ENCODE peak calls at places on chromosomes 1 and 21, in six cellular contexts. O is IMR-90, Z is lower leg skin, P is right lobe of liver, M is ascending aorta, B is GM10248. F is an unnamed sample.

GRCh38 chr1:154454391-154455120 is 47.5 kb upstream of the TDRD10 start:
- DNase-seq in Z (no peak), P (no peak), O (no peak), B (no peak), M (no peak), F (no peak)

GRCh38 chr1:38881487-38881886 is at the start of gene GJA9:
- DNase-seq in P (no peak), M (no peak), Z (no peak), O (no peak), B (no peak), F (no peak)

GRCh38 chr1:84077476-84078107 is 66.5 kb upstream of the PRKACB start:
- DNase-seq in B (peak), M (peak), Z (peak), O (peak), P (peak), F (peak)

GRCh38 chr1:91673603-91674002 is 173.0 kb downstream of the CDC7 start:
- DNase-seq in O (no peak), M (no peak), B (no peak), Z (peak), P (no peak), F (no peak)

GRCh38 chr1:31182352-31182751 is 57.3 kb downstream of the NKAIN1 start:
- DNase-seq in B (peak), Z (peak), M (peak), P (peak), O (peak), F (peak)

GRCh38 chr1:166974647-166975345 is 544 bp downstream of the ILDR2 start:
- DNase-seq in B (peak), Z (no peak), O (no peak), P (no peak), M (no peak), F (no peak)

GRCh38 chr1:179177182-179177581 is 52.3 kb downstream of the ABL2 start:
- DNase-seq in O (peak), B (no peak), M (no peak), P (no peak), Z (no peak), F (peak)

GRCh38 chr21:44585892-44586291 is 5.5 kb upstream of the KRTAP10-5 start:
- DNase-seq in O (no peak), M (no peak), B (no peak), Z (no peak), P (no peak), F (no peak)

GRCh38 chr1:159076753-159077656 is at the start of gene AIM2:
- DNase-seq in O (no peak), M (peak), B (peak), Z (no peak), P (peak), F (peak)

GRCh38 chr1:159067699-159068621 is 8.6 kb downstream of the AIM2 start:
- DNase-seq in O (no peak), B (peak), M (no peak), Z (no peak), P (no peak), F (no peak)

GRCh38 chr1:159068877-159069276 is 7.7 kb downstream of the AIM2 start:
- DNase-seq in M (no peak), Z (no peak), B (no peak), P (no peak), O (peak), F (peak)

GRCh38 chr1:159076438-159076752 is 171 bp downstream of the AIM2 start:
- DNase-seq in M (no peak), B (no peak), O (no peak), P (no peak), Z (no peak), F (no peak)

DNA sequence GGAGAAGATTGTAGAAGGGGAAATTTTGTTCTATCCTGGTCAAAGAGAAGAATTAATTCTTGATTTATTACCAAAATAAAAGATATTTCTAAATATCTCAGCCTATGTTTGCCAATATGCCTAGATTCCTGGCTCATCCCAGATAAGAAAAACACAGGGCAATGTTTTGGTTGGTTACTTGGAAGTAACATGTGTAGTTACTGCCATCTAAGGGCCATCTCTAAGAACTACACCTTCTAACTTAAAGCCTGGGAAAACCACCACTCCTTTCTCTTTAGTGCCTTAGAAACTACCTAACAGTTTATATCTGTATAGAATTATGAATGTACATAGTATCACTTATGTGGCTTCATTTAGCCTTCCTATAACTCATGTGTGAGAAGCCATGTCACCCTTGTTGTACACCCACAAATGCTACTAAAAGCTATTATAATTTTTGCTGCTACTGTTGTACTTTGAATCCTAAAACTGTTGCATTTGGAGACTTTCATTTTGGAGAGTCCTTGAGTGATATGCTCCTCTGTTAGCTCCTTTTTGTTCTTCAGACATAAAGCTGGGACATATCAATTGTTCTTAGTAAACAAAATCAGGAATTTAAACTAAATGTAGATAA is 4.5 kb downstream of the AIM2 start:
- DNase-seq in M (no peak), O (peak), B (peak), P (no peak), Z (no peak), F (peak)
- TF ChIP-seq CTCF in M (peak), O (peak), B (peak), P (peak), Z (no peak), F (peak)

DNA sequence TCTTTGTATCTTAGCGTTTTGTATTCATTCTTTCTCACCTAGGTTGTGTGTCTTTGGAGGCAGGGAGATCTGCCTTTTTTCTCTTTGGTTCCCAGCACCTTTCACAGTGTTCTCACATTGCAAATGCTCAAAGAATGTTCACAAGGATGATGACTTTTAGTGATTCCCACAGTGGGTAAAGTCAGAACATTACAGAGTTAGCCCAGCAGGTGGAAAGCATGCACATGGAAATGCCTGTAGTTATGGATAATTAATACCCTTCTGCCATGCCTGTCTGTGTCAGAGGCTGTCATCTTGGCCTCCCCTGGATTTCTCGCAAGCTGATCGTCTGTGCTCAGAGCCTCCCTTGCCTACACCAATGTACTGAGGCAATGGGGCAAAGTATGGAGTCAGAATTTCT is 458.9 kb downstream of the LMO4 start:
- DNase-seq in M (no peak), Z (no peak), B (no peak), O (peak), P (no peak), F (peak)
- TF ChIP-seq CTCF in M (no peak), Z (no peak), B (no peak), O (peak), P (no peak), F (peak)

DNA sequence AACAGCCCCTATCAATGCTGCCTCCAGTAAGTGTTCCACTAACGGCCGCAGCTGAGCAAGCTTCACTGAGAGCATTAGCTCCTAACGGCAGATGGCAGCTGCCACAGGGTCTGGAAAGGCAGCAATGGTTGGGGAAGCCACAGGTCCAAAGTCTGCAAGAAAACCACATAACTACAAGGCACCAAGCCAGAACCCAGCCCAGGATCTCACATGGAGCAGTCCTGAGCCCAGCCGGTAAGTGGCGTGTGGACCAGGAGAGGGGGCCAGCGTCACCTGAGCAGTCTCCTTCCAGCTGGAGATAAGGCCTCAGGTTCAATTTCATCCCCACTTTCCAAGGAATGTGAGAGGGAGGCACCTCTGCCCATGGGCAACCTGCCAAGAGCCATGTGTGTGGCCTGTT is 13.2 kb downstream of the SYT2 start:
- DNase-seq in M (no peak), B (no peak), P (no peak), Z (no peak), O (no peak), F (no peak)
- TF ChIP-seq CTCF in M (no peak), B (no peak), P (no peak), Z (no peak), O (no peak), F (no peak)

DNA sequence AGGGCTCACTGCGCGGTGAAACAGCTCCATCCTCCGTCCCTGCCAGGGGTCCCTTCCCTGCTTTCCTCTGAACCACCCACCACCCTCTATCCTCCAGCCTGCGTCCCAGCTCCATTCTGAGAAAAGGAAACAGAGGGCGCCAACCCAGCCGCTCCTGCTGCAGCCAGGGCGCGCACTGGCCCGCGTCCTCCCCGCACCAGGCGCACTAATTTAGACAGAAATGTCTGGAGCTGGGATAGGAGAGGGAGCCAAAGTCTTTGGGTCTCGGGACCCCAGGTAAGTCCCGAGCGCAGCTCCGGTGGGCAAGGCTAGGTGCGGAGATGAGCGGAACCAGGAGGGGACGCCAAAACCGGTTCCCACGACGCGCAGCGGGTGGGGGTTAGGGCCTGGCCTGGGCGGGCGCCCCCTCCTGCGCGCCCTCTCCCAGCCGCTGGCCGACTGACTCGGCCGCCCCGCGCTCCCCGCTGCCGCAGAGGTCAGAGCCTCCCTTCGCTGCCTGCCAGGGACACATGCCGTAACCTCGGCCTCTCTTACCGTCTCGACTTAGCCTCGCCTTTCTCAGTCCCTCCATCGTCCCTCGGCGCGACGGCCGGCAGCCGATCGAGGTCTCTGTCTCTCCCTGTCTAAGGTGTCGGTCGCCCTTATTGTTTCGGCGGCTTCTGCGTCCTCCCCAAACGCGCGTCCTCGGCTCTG is 2.0 kb downstream of the CAMK2N1 start:
- DNase-seq in P (peak), O (peak), M (no peak), Z (no peak), B (no peak), F (no peak)
- TF ChIP-seq CTCF in P (no peak), O (peak), M (no peak), Z (no peak), B (no peak), F (peak)

GRCh38 chr1:19448491-19449439 is 36.6 kb downstream of the CAPZB start:
- DNase-seq in M (peak), P (no peak), O (peak), B (no peak), Z (peak), F (peak)

GRCh38 chr1:19443321-19443720 is 42.0 kb downstream of the CAPZB start:
- DNase-seq in P (no peak), Z (no peak), O (no peak), M (no peak), B (no peak), F (no peak)

GRCh38 chr1:19444399-19445021 is 40.8 kb downstream of the CAPZB start:
- DNase-seq in O (no peak), Z (no peak), B (no peak), M (no peak), P (no peak), F (no peak)

GRCh38 chr1:19447550-19447949 is 37.8 kb downstream of the CAPZB start:
- DNase-seq in B (no peak), M (no peak), Z (no peak), P (no peak), O (no peak), F (no peak)

GRCh38 chr1:19445417-19446342 is 39.7 kb downstream of the CAPZB start:
- DNase-seq in Z (no peak), M (no peak), B (no peak), P (peak), O (no peak), F (no peak)
- TF ChIP-seq CTCF in Z (no peak), M (peak), B (no peak), P (no peak), O (peak), F (peak)

GRCh38 chr1:156194300-156194652 is 372 bp downstream of the SLC25A44 start:
- DNase-seq in Z (no peak), B (peak), P (no peak), O (peak), M (no peak), F (no peak)

GRCh38 chr1:156195853-156196252 is 1.9 kb downstream of the SLC25A44 start:
- DNase-seq in P (no peak), O (no peak), M (no peak), B (no peak), Z (no peak), F (no peak)

GRCh38 chr1:156191292-156191954 is 2.5 kb upstream of the SLC25A44 start:
- DNase-seq in M (no peak), O (no peak), P (no peak), Z (no peak), B (no peak), F (no peak)

GRCh38 chr1:156193208-156193487 is 756 bp upstream of the SLC25A44 start:
- DNase-seq in Z (no peak), O (no peak), P (no peak), B (no peak), M (no peak), F (no peak)

GRCh38 chr1:156193488-156194299 is at the start of gene SLC25A44:
- DNase-seq in B (peak), O (peak), P (peak), M (peak), Z (peak), F (peak)
- TF ChIP-seq CTCF in B (peak), O (peak), P (peak), M (peak), Z (no peak), F (peak)

GRCh38 chr1:98661544-98662353 is at the start of gene SNX7:
- DNase-seq in P (peak), O (peak), M (peak), Z (peak), B (peak), F (peak)
- TF ChIP-seq CTCF in P (no peak), O (peak), M (peak), Z (no peak), B (no peak), F (peak)

F was measured in HFFc6.